ENCODE peak calls at places on chromosomes 7 and 10, in seven cellular contexts. H is psoas muscle, D is HAP-1, W is lower lobe of right lung, K is DND-41, X is aorta, F is upper lobe of right lung. O is an unnamed sample.

GRCh38 chr7:96936621-96937020 is 68.7 kb upstream of the DLX6 start:
- DNase-seq in H (no peak), D (no peak), W (no peak), K (no peak), X (no peak), F (no peak), O (no peak)

GRCh38 chr7:12322287-12322902 is 81.3 kb downstream of the VWDE start:
- DNase-seq in H (no peak), D (peak; percentile 16), W (no peak), K (no peak), X (no peak), F (no peak), O (peak; percentile 20)

GRCh38 chr10:4725917-4726606 is 99.9 kb upstream of the AKR1E2 start:
- DNase-seq in H (no peak), D (no peak), W (no peak), K (no peak), X (no peak), F (no peak), O (peak; percentile 50)

GRCh38 chr10:90302758-90303443 is 554.9 kb downstream of the HTR7 start:
- DNase-seq in H (no peak), D (peak; percentile 88), W (no peak), K (no peak), X (no peak), F (no peak), O (no peak)

GRCh38 chr7:7765422-7765821 is 47.0 kb upstream of the RPA3 start:
- DNase-seq in H (no peak), D (no peak), W (no peak), K (no peak), X (no peak), F (no peak), O (no peak)

GRCh38 chr7:158609313-158609974 is 21.8 kb upstream of the PTPRN2 start:
- DNase-seq in H (no peak), D (no peak), W (no peak), K (no peak), X (no peak), F (no peak), O (no peak)

GRCh38 chr10:43981232-43981631 is 332.6 kb upstream of the ZNF32 start:
- DNase-seq in H (no peak), D (no peak), W (no peak), K (no peak), X (no peak), F (no peak), O (no peak)

GRCh38 chr7:46848944-46849343 is 733.0 kb downstream of the TNS3 start:
- DNase-seq in H (no peak), D (no peak), W (no peak), K (no peak), X (no peak), F (no peak), O (no peak)

GRCh38 chr10:29646238-29646902 is 11.6 kb upstream of the SVIL start:
- DNase-seq in H (no peak), D (peak; percentile 40), W (no peak), K (no peak), X (no peak), F (no peak), O (peak; percentile 66)

GRCh38 chr7:114081606-114082425 is 163.0 kb upstream of the PPP1R3A start:
- DNase-seq in H (no peak), D (peak; percentile 54), W (no peak), K (no peak), X (no peak), F (no peak), O (peak; percentile 70)

GRCh38 chr7:42068554-42069280 is 168.3 kb downstream of the GLI3 start:
- DNase-seq in H (no peak), D (peak; percentile 21), W (no peak), K (no peak), X (no peak), F (no peak), O (no peak)

GRCh38 chr7:79216236-79216635 is 237.2 kb downstream of the MAGI2 start:
- DNase-seq in H (no peak), D (no peak), W (no peak), K (no peak), X (no peak), F (no peak), O (no peak)

GRCh38 chr7:66331883-66332282 is 126.7 kb downstream of the TPST1 start:
- DNase-seq in H (no peak), D (no peak), W (no peak), K (no peak), X (no peak), F (no peak), O (no peak)

GRCh38 chr7:91940171-91940570 is 491 bp upstream of the AKAP9 start:
- DNase-seq in H (no peak), D (peak; percentile 44), W (no peak), K (peak; percentile 38), X (no peak), F (no peak), O (no peak)

GRCh38 chr7:140212100-140212881 is 35.5 kb upstream of the KDM7A start:
- DNase-seq in H (no peak), D (no peak), W (no peak), K (no peak), X (no peak), F (no peak), O (no peak)

GRCh38 chr10:77251297-77252013 is 386.2 kb downstream of the KCNMA1 start:
- DNase-seq in H (no peak), D (no peak), W (no peak), K (peak; percentile 26), X (no peak), F (no peak), O (no peak)

GRCh38 chr10:30392564-30392990 is 41.4 kb upstream of the MAP3K8 start:
- DNase-seq in H (peak; percentile 87), D (peak; percentile 60), W (peak; percentile 84), K (peak; percentile 73), X (peak; percentile 92), F (peak; percentile 85), O (no peak)

GRCh38 chr7:44196450-44196872 is 4.3 kb upstream of the YKT6 start:
- DNase-seq in H (no peak), D (peak; percentile 16), W (no peak), K (peak; percentile 67), X (no peak), F (peak; percentile 21), O (peak; percentile 24)

DNA sequence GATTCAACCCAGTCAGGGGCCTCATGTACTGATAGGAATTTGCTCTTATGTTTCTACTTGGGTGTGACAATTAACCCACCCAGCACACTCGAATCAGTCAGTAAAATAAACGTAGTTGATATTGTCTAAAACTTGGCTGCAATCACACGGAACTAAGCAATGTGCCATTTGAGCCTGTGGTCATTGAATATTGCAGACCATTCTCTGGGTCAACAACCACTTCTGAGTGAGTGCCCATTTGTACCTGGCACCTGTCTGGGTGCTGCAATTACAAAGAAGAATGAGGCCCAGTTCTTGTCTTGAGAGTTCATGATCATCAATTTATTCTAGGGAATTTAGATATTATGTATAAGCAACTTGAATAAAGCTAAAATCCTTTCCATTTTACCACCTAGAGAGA is 29.8 kb downstream of the NPY start:
- DNase-seq in H (no peak), D (no peak), W (no peak), K (no peak), X (no peak), F (no peak), O (no peak)
- H3K4me3 ChIP-seq in H (no peak overlapping the region), D (no peak overlapping the region), W (no peak overlapping the region), K (no peak overlapping the region), X (no peak overlapping the region), F (no peak overlapping the region), O (no peak overlapping the region)

DNA sequence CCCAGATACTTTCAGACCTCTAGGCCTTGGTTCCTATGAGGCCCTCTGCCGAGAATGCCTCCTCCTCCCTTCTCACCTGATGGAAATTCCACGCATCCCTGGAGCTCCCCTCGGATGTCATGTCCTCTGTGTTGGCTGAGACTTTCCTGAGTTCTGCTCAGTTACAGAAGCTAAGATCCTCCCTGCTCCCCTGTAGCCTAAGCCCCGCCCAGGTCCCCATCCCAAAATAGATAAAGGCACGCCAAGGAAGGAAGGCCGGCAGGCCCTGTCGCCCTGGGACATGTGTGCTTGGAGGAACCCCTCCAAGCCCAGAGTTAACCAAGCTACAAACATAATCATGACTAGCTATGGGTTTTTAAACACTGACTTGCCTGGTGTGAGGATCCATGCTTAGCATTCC is 123.5 kb downstream of the SORBS1 start:
- DNase-seq in H (no peak), D (no peak), W (no peak), K (no peak), X (no peak), F (no peak), O (no peak)
- H3K4me3 ChIP-seq in H (no peak overlapping the region), D (no peak overlapping the region), W (no peak overlapping the region), K (no peak overlapping the region), X (no peak overlapping the region), F (no peak overlapping the region), O (no peak overlapping the region)

GRCh38 chr10:117138838-117139580 is 939 bp upstream of the VAX1 start:
- DNase-seq in H (no peak), D (no peak), W (no peak), K (no peak), X (no peak), F (no peak), O (no peak)

GRCh38 chr10:117139581-117140524 is 1.8 kb upstream of the VAX1 start:
- DNase-seq in H (no peak), D (no peak), W (no peak), K (no peak), X (no peak), F (no peak), O (no peak)

GRCh38 chr10:117136391-117136975 is 1.6 kb downstream of the VAX1 start:
- DNase-seq in H (no peak), D (no peak), W (no peak), K (no peak), X (no peak), F (no peak), O (no peak)

GRCh38 chr10:117137031-117137910 is 799 bp downstream of the VAX1 start:
- DNase-seq in H (no peak), D (no peak), W (no peak), K (no peak), X (peak; percentile 76), F (no peak), O (no peak)

DNA sequence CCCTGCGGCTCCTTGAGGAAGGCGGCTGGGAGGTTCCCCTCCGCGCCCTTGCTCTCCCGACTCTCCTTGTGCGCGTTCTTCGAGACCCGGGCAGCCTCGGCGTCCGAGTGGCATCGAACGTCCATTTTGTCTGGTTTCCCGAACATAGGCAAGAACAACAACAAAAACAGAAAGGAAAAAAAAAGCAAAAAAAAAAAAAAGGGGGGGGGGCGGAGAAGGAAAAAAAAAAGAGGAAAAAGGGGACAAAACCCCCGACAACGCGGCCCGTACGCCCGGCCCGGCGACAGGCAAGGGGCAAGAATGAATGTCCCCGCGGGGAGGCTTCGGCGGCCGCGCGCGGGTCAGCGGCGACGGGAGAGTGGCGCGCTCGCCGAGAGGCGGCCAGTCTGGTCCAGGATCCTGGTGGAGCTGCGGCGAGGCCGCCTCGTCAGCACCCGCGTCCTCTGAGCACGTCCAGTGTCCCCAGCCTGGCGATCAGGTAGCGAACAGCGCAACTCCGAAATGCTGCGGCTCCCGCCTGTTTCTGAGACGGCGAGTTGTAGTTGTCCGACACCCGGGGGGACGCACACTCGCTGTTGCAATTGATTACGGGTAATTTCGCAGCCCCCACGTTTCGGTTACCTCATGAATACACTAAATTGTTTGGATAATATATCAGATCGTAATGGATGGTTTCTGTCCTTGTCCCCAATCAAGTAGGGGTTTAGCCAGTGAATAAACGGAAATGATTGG is at the start of gene VAX1:
- DNase-seq in H (no peak), D (no peak), W (no peak), K (no peak), X (no peak), F (no peak), O (no peak)
- H3K4me3 ChIP-seq in H (peak within 1 kb of the TSS; percentile 56), D (no peak within 1 kb of the TSS), W (peak within 1 kb of the TSS; percentile 33), K (no peak within 1 kb of the TSS), X (peak within 1 kb of the TSS; percentile 21), F (peak within 1 kb of the TSS; percentile 28), O (peak within 1 kb of the TSS; percentile 31)

DNA sequence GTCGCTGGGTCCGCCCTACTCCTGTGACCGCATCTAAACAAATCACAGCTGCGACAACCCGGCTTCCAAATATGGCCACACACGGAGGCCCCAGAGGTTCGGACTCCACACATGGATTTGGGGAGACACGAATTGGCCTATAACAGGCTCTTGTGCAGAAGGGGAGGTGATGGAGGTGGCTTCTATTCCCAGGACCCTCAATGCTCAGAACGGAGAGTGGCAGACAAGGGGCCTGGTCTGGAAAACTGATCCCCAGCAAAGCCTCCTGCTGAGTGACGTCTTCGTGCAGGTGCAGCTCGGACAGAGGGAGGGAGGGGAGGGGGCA is 90.2 kb downstream of the FOXL3 start:
- DNase-seq in H (peak; percentile 22), D (no peak), W (no peak), K (no peak), X (no peak), F (no peak), O (no peak)
- H3K4me3 ChIP-seq in H (peak overlapping the region; percentile 58), D (no peak overlapping the region), W (peak overlapping the region; percentile 42), K (no peak overlapping the region), X (no peak overlapping the region), F (peak overlapping the region; percentile 43), O (no peak overlapping the region)